ENCODE peak calls at places on chromosome 17, in ten cellular contexts. One of them, this sample, is unnamed.

GRCh38 chr17:77118251-77118928 is 22.4 kb upstream of the SEC14L1 start:
- DNase-seq in mesendoderm: no peak
- DNase-seq in brain microvascular endothelial cell: no peak
- DNase-seq in DND-41: no peak
- DNase-seq in RWPE1: peak
- DNase-seq in GM23248: no peak
- DNase-seq in CD4-positive, alpha-beta T cell: no peak
- DNase-seq in left ventricle myocardium inferior: peak
- DNase-seq in heart left ventricle: peak
- DNase-seq in iPS DF 6.9: no peak
- DNase-seq in this sample: no peak

GRCh38 chr17:58320570-58321323 is 7.8 kb downstream of the TSPOAP1 start:
- DNase-seq in GM23248: no peak
- DNase-seq in DND-41: no peak
- DNase-seq in mesendoderm: no peak
- DNase-seq in heart left ventricle: no peak
- DNase-seq in CD4-positive, alpha-beta T cell: no peak
- DNase-seq in brain microvascular endothelial cell: no peak
- DNase-seq in left ventricle myocardium inferior: no peak
- DNase-seq in RWPE1: no peak
- DNase-seq in iPS DF 6.9: no peak
- DNase-seq in this sample: no peak

GRCh38 chr17:78861229-78861628 is 20.6 kb upstream of the USP36 start:
- DNase-seq in left ventricle myocardium inferior: no peak
- DNase-seq in brain microvascular endothelial cell: no peak
- DNase-seq in iPS DF 6.9: no peak
- DNase-seq in DND-41: no peak
- DNase-seq in heart left ventricle: no peak
- DNase-seq in CD4-positive, alpha-beta T cell: no peak
- DNase-seq in GM23248: no peak
- DNase-seq in RWPE1: no peak
- DNase-seq in mesendoderm: no peak
- DNase-seq in this sample: no peak

GRCh38 chr17:17269926-17270773 is 10.9 kb downstream of the COPS3 start:
- DNase-seq in CD4-positive, alpha-beta T cell: no peak
- DNase-seq in heart left ventricle: no peak
- DNase-seq in iPS DF 6.9: peak
- DNase-seq in left ventricle myocardium inferior: no peak
- DNase-seq in mesendoderm: peak
- DNase-seq in brain microvascular endothelial cell: no peak
- DNase-seq in DND-41: peak
- DNase-seq in GM23248: no peak
- DNase-seq in RWPE1: no peak
- DNase-seq in this sample: peak

GRCh38 chr17:10337976-10338375 is 34.8 kb downstream of the MYH13 start:
- DNase-seq in left ventricle myocardium inferior: no peak
- DNase-seq in iPS DF 6.9: no peak
- DNase-seq in heart left ventricle: no peak
- DNase-seq in brain microvascular endothelial cell: no peak
- DNase-seq in RWPE1: no peak
- DNase-seq in DND-41: no peak
- DNase-seq in mesendoderm: no peak
- DNase-seq in GM23248: peak
- DNase-seq in CD4-positive, alpha-beta T cell: no peak
- DNase-seq in this sample: no peak

GRCh38 chr17:39484178-39484577 is 22.9 kb downstream of the CDK12 start:
- DNase-seq in DND-41: no peak
- DNase-seq in brain microvascular endothelial cell: no peak
- DNase-seq in mesendoderm: no peak
- DNase-seq in RWPE1: no peak
- DNase-seq in GM23248: no peak
- DNase-seq in left ventricle myocardium inferior: no peak
- DNase-seq in CD4-positive, alpha-beta T cell: no peak
- DNase-seq in iPS DF 6.9: no peak
- DNase-seq in heart left ventricle: no peak
- DNase-seq in this sample: no peak

GRCh38 chr17:17702370-17702769 is 21.1 kb downstream of the RAI1 start:
- DNase-seq in RWPE1: no peak
- DNase-seq in mesendoderm: no peak
- DNase-seq in heart left ventricle: no peak
- DNase-seq in DND-41: no peak
- DNase-seq in iPS DF 6.9: no peak
- DNase-seq in brain microvascular endothelial cell: no peak
- DNase-seq in left ventricle myocardium inferior: no peak
- DNase-seq in CD4-positive, alpha-beta T cell: no peak
- DNase-seq in GM23248: no peak
- DNase-seq in this sample: no peak

GRCh38 chr17:80695979-80696378 is 151.3 kb downstream of the RPTOR start:
- DNase-seq in brain microvascular endothelial cell: no peak
- DNase-seq in GM23248: peak
- DNase-seq in CD4-positive, alpha-beta T cell: no peak
- DNase-seq in mesendoderm: no peak
- DNase-seq in left ventricle myocardium inferior: no peak
- DNase-seq in iPS DF 6.9: no peak
- DNase-seq in RWPE1: no peak
- DNase-seq in heart left ventricle: no peak
- DNase-seq in DND-41: no peak
- DNase-seq in this sample: no peak

GRCh38 chr17:45131616-45132301 is 556 bp downstream of the PLCD3 start:
- DNase-seq in DND-41: peak
- DNase-seq in RWPE1: no peak
- DNase-seq in mesendoderm: peak
- DNase-seq in iPS DF 6.9: no peak
- DNase-seq in brain microvascular endothelial cell: no peak
- DNase-seq in CD4-positive, alpha-beta T cell: peak
- DNase-seq in heart left ventricle: peak
- DNase-seq in left ventricle myocardium inferior: peak
- DNase-seq in GM23248: peak
- DNase-seq in this sample: peak

GRCh38 chr17:45130640-45131293 is 1.5 kb downstream of the PLCD3 start:
- DNase-seq in DND-41: no peak
- DNase-seq in brain microvascular endothelial cell: no peak
- DNase-seq in iPS DF 6.9: no peak
- DNase-seq in heart left ventricle: peak
- DNase-seq in mesendoderm: no peak
- DNase-seq in RWPE1: no peak
- DNase-seq in left ventricle myocardium inferior: no peak
- DNase-seq in CD4-positive, alpha-beta T cell: no peak
- DNase-seq in GM23248: no peak
- DNase-seq in this sample: no peak

GRCh38 chr17:45132569-45133463 is 501 bp upstream of the PLCD3 start:
- DNase-seq in GM23248: peak
- DNase-seq in left ventricle myocardium inferior: peak
- DNase-seq in mesendoderm: peak
- DNase-seq in CD4-positive, alpha-beta T cell: peak
- DNase-seq in heart left ventricle: peak
- DNase-seq in iPS DF 6.9: no peak
- DNase-seq in brain microvascular endothelial cell: peak
- DNase-seq in DND-41: peak
- DNase-seq in RWPE1: peak
- DNase-seq in this sample: peak

GRCh38 chr17:45131294-45131615 is 1.1 kb downstream of the PLCD3 start:
- DNase-seq in heart left ventricle: no peak
- DNase-seq in mesendoderm: no peak
- DNase-seq in GM23248: no peak
- DNase-seq in DND-41: no peak
- DNase-seq in left ventricle myocardium inferior: no peak
- DNase-seq in brain microvascular endothelial cell: no peak
- DNase-seq in iPS DF 6.9: no peak
- DNase-seq in RWPE1: no peak
- DNase-seq in CD4-positive, alpha-beta T cell: no peak
- DNase-seq in this sample: no peak

GRCh38 chr17:45132302-45132568 is at the start of gene PLCD3:
- DNase-seq in iPS DF 6.9: no peak
- DNase-seq in heart left ventricle: no peak
- DNase-seq in CD4-positive, alpha-beta T cell: no peak
- DNase-seq in left ventricle myocardium inferior: peak
- DNase-seq in brain microvascular endothelial cell: no peak
- DNase-seq in DND-41: no peak
- DNase-seq in mesendoderm: no peak
- DNase-seq in GM23248: no peak
- DNase-seq in RWPE1: no peak
- DNase-seq in this sample: no peak
- H3K27ac ChIP-seq in iPS DF 6.9: no peak
- H3K27ac ChIP-seq in heart left ventricle: peak
- H3K27ac ChIP-seq in CD4-positive, alpha-beta T cell: peak
- H3K27ac ChIP-seq in left ventricle myocardium inferior: peak
- H3K27ac ChIP-seq in brain microvascular endothelial cell: peak
- H3K27ac ChIP-seq in DND-41: peak
- H3K27ac ChIP-seq in mesendoderm: no peak
- H3K27ac ChIP-seq in GM23248: peak
- H3K27ac ChIP-seq in RWPE1: peak
- H3K27ac ChIP-seq in this sample: peak

DNA sequence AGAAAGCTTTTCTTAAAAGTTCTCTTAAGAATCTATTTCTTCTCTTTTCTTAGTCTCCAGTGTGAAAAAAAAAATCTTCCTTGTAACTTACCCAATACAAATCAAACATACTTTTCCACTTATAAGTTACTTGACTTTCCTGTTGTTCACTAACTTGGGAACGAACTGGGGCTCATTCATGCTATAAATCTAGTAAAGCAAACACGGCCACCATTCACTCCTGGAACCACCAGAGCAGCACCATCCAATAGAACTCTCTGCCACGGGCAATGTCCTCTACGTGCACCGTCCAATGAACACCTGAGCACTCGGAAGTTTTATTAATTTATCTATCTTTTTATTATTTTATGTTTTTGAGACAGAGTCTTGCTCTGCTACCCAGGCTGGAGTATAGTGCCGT is 20.7 kb downstream of the SRP68 start:
- DNase-seq in CD4-positive, alpha-beta T cell: no peak
- DNase-seq in heart left ventricle: no peak
- DNase-seq in mesendoderm: no peak
- DNase-seq in brain microvascular endothelial cell: no peak
- DNase-seq in iPS DF 6.9: no peak
- DNase-seq in DND-41: no peak
- DNase-seq in left ventricle myocardium inferior: no peak
- DNase-seq in RWPE1: no peak
- DNase-seq in GM23248: no peak
- DNase-seq in this sample: no peak
- H3K27ac ChIP-seq in CD4-positive, alpha-beta T cell: no peak
- H3K27ac ChIP-seq in heart left ventricle: peak
- H3K27ac ChIP-seq in mesendoderm: no peak
- H3K27ac ChIP-seq in brain microvascular endothelial cell: no peak
- H3K27ac ChIP-seq in iPS DF 6.9: no peak
- H3K27ac ChIP-seq in DND-41: no peak
- H3K27ac ChIP-seq in left ventricle myocardium inferior: no peak
- H3K27ac ChIP-seq in RWPE1: no peak
- H3K27ac ChIP-seq in GM23248: no peak
- H3K27ac ChIP-seq in this sample: no peak

GRCh38 chr17:81829858-81830257 is 3.2 kb downstream of the MCRIP1 start:
- DNase-seq in mesendoderm: no peak
- DNase-seq in CD4-positive, alpha-beta T cell: no peak
- DNase-seq in GM23248: no peak
- DNase-seq in iPS DF 6.9: no peak
- DNase-seq in heart left ventricle: no peak
- DNase-seq in RWPE1: no peak
- DNase-seq in brain microvascular endothelial cell: no peak
- DNase-seq in DND-41: no peak
- DNase-seq in left ventricle myocardium inferior: no peak
- DNase-seq in this sample: no peak

GRCh38 chr17:81831957-81832607 is 1.0 kb downstream of the MCRIP1 start:
- DNase-seq in DND-41: peak
- DNase-seq in CD4-positive, alpha-beta T cell: peak
- DNase-seq in iPS DF 6.9: no peak
- DNase-seq in GM23248: peak
- DNase-seq in brain microvascular endothelial cell: peak
- DNase-seq in left ventricle myocardium inferior: no peak
- DNase-seq in mesendoderm: no peak
- DNase-seq in RWPE1: no peak
- DNase-seq in heart left ventricle: no peak
- DNase-seq in this sample: peak

GRCh38 chr17:81833160-81833920 is at the start of gene MCRIP1:
- DNase-seq in CD4-positive, alpha-beta T cell: peak
- DNase-seq in brain microvascular endothelial cell: peak
- DNase-seq in RWPE1: peak
- DNase-seq in heart left ventricle: peak
- DNase-seq in mesendoderm: peak
- DNase-seq in DND-41: peak
- DNase-seq in iPS DF 6.9: peak
- DNase-seq in left ventricle myocardium inferior: peak
- DNase-seq in GM23248: peak
- DNase-seq in this sample: peak

GRCh38 chr17:81832608-81833159 is 407 bp downstream of the MCRIP1 start:
- DNase-seq in left ventricle myocardium inferior: peak
- DNase-seq in RWPE1: no peak
- DNase-seq in brain microvascular endothelial cell: no peak
- DNase-seq in DND-41: peak
- DNase-seq in iPS DF 6.9: no peak
- DNase-seq in CD4-positive, alpha-beta T cell: no peak
- DNase-seq in mesendoderm: no peak
- DNase-seq in GM23248: peak
- DNase-seq in heart left ventricle: no peak
- DNase-seq in this sample: peak

GRCh38 chr17:81831563-81831956 is 1.5 kb downstream of the MCRIP1 start:
- DNase-seq in left ventricle myocardium inferior: no peak
- DNase-seq in DND-41: peak
- DNase-seq in brain microvascular endothelial cell: no peak
- DNase-seq in iPS DF 6.9: no peak
- DNase-seq in GM23248: no peak
- DNase-seq in RWPE1: no peak
- DNase-seq in mesendoderm: no peak
- DNase-seq in heart left ventricle: no peak
- DNase-seq in CD4-positive, alpha-beta T cell: no peak
- DNase-seq in this sample: no peak
- H3K27ac ChIP-seq in left ventricle myocardium inferior: peak
- H3K27ac ChIP-seq in DND-41: peak
- H3K27ac ChIP-seq in brain microvascular endothelial cell: peak
- H3K27ac ChIP-seq in iPS DF 6.9: no peak
- H3K27ac ChIP-seq in GM23248: peak
- H3K27ac ChIP-seq in RWPE1: peak
- H3K27ac ChIP-seq in mesendoderm: no peak
- H3K27ac ChIP-seq in heart left ventricle: peak
- H3K27ac ChIP-seq in CD4-positive, alpha-beta T cell: no peak
- H3K27ac ChIP-seq in this sample: peak

GRCh38 chr17:3895354-3895753 is 2.5 kb upstream of the CAMKK1 start:
- DNase-seq in DND-41: no peak
- DNase-seq in RWPE1: no peak
- DNase-seq in GM23248: no peak
- DNase-seq in mesendoderm: no peak
- DNase-seq in CD4-positive, alpha-beta T cell: no peak
- DNase-seq in brain microvascular endothelial cell: no peak
- DNase-seq in left ventricle myocardium inferior: no peak
- DNase-seq in heart left ventricle: no peak
- DNase-seq in iPS DF 6.9: no peak
- DNase-seq in this sample: no peak

GRCh38 chr17:3893720-3894116 is 865 bp upstream of the CAMKK1 start:
- DNase-seq in heart left ventricle: no peak
- DNase-seq in RWPE1: no peak
- DNase-seq in GM23248: no peak
- DNase-seq in mesendoderm: no peak
- DNase-seq in iPS DF 6.9: no peak
- DNase-seq in CD4-positive, alpha-beta T cell: no peak
- DNase-seq in DND-41: no peak
- DNase-seq in brain microvascular endothelial cell: no peak
- DNase-seq in left ventricle myocardium inferior: no peak
- DNase-seq in this sample: no peak

GRCh38 chr17:3893003-3893719 is at the start of gene CAMKK1:
- DNase-seq in DND-41: peak
- DNase-seq in iPS DF 6.9: peak
- DNase-seq in heart left ventricle: peak
- DNase-seq in mesendoderm: peak
- DNase-seq in brain microvascular endothelial cell: peak
- DNase-seq in left ventricle myocardium inferior: peak
- DNase-seq in GM23248: peak
- DNase-seq in RWPE1: peak
- DNase-seq in CD4-positive, alpha-beta T cell: peak
- DNase-seq in this sample: peak

GRCh38 chr17:3894927-3895343 is 2.1 kb upstream of the CAMKK1 start:
- DNase-seq in CD4-positive, alpha-beta T cell: no peak
- DNase-seq in left ventricle myocardium inferior: no peak
- DNase-seq in heart left ventricle: peak
- DNase-seq in GM23248: peak
- DNase-seq in mesendoderm: no peak
- DNase-seq in iPS DF 6.9: no peak
- DNase-seq in RWPE1: no peak
- DNase-seq in brain microvascular endothelial cell: no peak
- DNase-seq in DND-41: no peak
- DNase-seq in this sample: no peak

GRCh38 chr17:3894188-3894587 is 1.3 kb upstream of the CAMKK1 start:
- DNase-seq in heart left ventricle: no peak
- DNase-seq in left ventricle myocardium inferior: no peak
- DNase-seq in DND-41: no peak
- DNase-seq in RWPE1: no peak
- DNase-seq in mesendoderm: no peak
- DNase-seq in brain microvascular endothelial cell: no peak
- DNase-seq in CD4-positive, alpha-beta T cell: no peak
- DNase-seq in GM23248: no peak
- DNase-seq in iPS DF 6.9: no peak
- DNase-seq in this sample: no peak
- H3K27ac ChIP-seq in heart left ventricle: peak
- H3K27ac ChIP-seq in left ventricle myocardium inferior: peak
- H3K27ac ChIP-seq in DND-41: no peak
- H3K27ac ChIP-seq in RWPE1: peak
- H3K27ac ChIP-seq in mesendoderm: no peak
- H3K27ac ChIP-seq in brain microvascular endothelial cell: no peak
- H3K27ac ChIP-seq in CD4-positive, alpha-beta T cell: no peak
- H3K27ac ChIP-seq in GM23248: no peak
- H3K27ac ChIP-seq in iPS DF 6.9: no peak
- H3K27ac ChIP-seq in this sample: no peak